ENCODE peak calls at places on chromosome 21, in seven cellular contexts. P, N, V, H, R, Z and Y are unnamed samples.

GRCh38 chr21:16186742-16187141 is 457.0 kb downstream of the USP25 start:
- DNase-seq in P (no peak), N (no peak), V (no peak), H (peak), R (no peak), Z (no peak), Y (no peak)

GRCh38 chr21:32733356-32733755 is 5.5 kb upstream of the SYNJ1 start:
- DNase-seq in P (no peak), N (no peak), V (no peak), H (no peak), R (no peak), Z (no peak), Y (no peak)

GRCh38 chr21:34728479-34728878 is 59.7 kb downstream of the CLIC6 start:
- DNase-seq in P (no peak), N (no peak), V (no peak), H (no peak), R (no peak), Z (no peak), Y (no peak)

GRCh38 chr21:16913010-16913409 is 599.8 kb upstream of the CXADR start:
- DNase-seq in P (no peak), N (no peak), V (no peak), H (no peak), R (no peak), Z (no peak), Y (no peak)

GRCh38 chr21:33543505-33544129 is 779 bp downstream of the SON start:
- DNase-seq in P (peak), N (peak), V (no peak), H (no peak), R (no peak), Z (peak), Y (no peak)

GRCh38 chr21:26148071-26148470 is 22.5 kb downstream of the APP start:
- DNase-seq in P (no peak), N (no peak), V (no peak), H (peak), R (no peak), Z (no peak), Y (no peak)

GRCh38 chr21:35226960-35227741 is 178.0 kb upstream of the RUNX1 start:
- DNase-seq in P (no peak), N (peak), V (no peak), H (no peak), R (no peak), Z (no peak), Y (no peak)

GRCh38 chr21:35377505-35378090 is 328.5 kb upstream of the RUNX1 start:
- DNase-seq in P (no peak), N (no peak), V (no peak), H (peak), R (no peak), Z (no peak), Y (no peak)

GRCh38 chr21:44089001-44089911 is 17.9 kb upstream of the PWP2 start:
- DNase-seq in P (no peak), N (peak), V (no peak), H (no peak), R (no peak), Z (peak), Y (peak)

GRCh38 chr21:20570824-20571232 is 427.4 kb upstream of the NCAM2 start:
- DNase-seq in P (no peak), N (peak), V (no peak), H (no peak), R (no peak), Z (no peak), Y (no peak)

GRCh38 chr21:14878971-14879370 is 185.8 kb downstream of the NRIP1 start:
- DNase-seq in P (no peak), N (no peak), V (no peak), H (no peak), R (no peak), Z (no peak), Y (no peak)

GRCh38 chr21:25496825-25497482 is 110.3 kb downstream of the MRPL39 start:
- DNase-seq in P (no peak), N (no peak), V (no peak), H (no peak), R (no peak), Z (no peak), Y (no peak)

GRCh38 chr21:15908187-15908586 is 178.4 kb downstream of the USP25 start:
- DNase-seq in P (no peak), N (no peak), V (no peak), H (peak), R (no peak), Z (no peak), Y (no peak)

GRCh38 chr21:15741510-15741909 is 11.7 kb downstream of the USP25 start:
- DNase-seq in P (no peak), N (no peak), V (no peak), H (peak), R (no peak), Z (no peak), Y (no peak)

GRCh38 chr21:42988234-42988965 is 14.0 kb downstream of the PKNOX1 start:
- DNase-seq in P (no peak), N (no peak), V (no peak), H (peak), R (no peak), Z (no peak), Y (peak)

GRCh38 chr21:16330340-16331319 is 600.8 kb downstream of the USP25 start:
- DNase-seq in P (peak), N (peak), V (no peak), H (peak), R (no peak), Z (no peak), Y (no peak)

GRCh38 chr21:44083631-44084291 is 23.4 kb upstream of the PWP2 start:
- DNase-seq in P (no peak), N (no peak), V (no peak), H (no peak), R (no peak), Z (peak), Y (peak)

GRCh38 chr21:15729346-15729673 is 472 bp upstream of the USP25 start:
- DNase-seq in P (no peak), N (no peak), V (no peak), H (no peak), R (no peak), Z (no peak), Y (no peak)

GRCh38 chr21:29248124-29248523 is 50.6 kb upstream of the BACH1 start:
- DNase-seq in P (no peak), N (no peak), V (no peak), H (no peak), R (no peak), Z (no peak), Y (no peak)

GRCh38 chr21:15797577-15798363 is 68.0 kb downstream of the USP25 start:
- DNase-seq in P (no peak), N (no peak), V (no peak), H (peak), R (no peak), Z (no peak), Y (no peak)

GRCh38 chr21:33643658-33644311 is 1.5 kb downstream of the ITSN1 start:
- DNase-seq in P (peak), N (peak), V (no peak), H (peak), R (no peak), Z (no peak), Y (no peak)

GRCh38 chr21:32705139-32705538 is 22.7 kb downstream of the SYNJ1 start:
- DNase-seq in P (no peak), N (no peak), V (no peak), H (peak), R (no peak), Z (no peak), Y (no peak)

GRCh38 chr21:15804247-15804985 is 74.6 kb downstream of the USP25 start:
- DNase-seq in P (no peak), N (peak), V (no peak), H (no peak), R (no peak), Z (no peak), Y (no peak)

GRCh38 chr21:34035619-34036354 is 37.6 kb upstream of the MRPS6 start:
- DNase-seq in P (no peak), N (no peak), V (no peak), H (no peak), R (no peak), Z (no peak), Y (no peak)

GRCh38 chr21:43279578-43279894 is 110.7 kb downstream of the CRYAA start:
- DNase-seq in P (no peak), N (no peak), V (no peak), H (no peak), R (no peak), Z (no peak), Y (peak)

GRCh38 chr21:35559128-35559831 is 501.0 kb downstream of the SETD4 start:
- DNase-seq in P (no peak), N (no peak), V (no peak), H (peak), R (no peak), Z (no peak), Y (no peak)

GRCh38 chr21:37223804-37224345 is 43.3 kb downstream of the VPS26C start:
- DNase-seq in P (no peak), N (no peak), V (no peak), H (no peak), R (no peak), Z (no peak), Y (no peak)

GRCh38 chr21:37224861-37225260 is 42.3 kb downstream of the VPS26C start:
- DNase-seq in P (no peak), N (no peak), V (no peak), H (no peak), R (no peak), Z (no peak), Y (no peak)

GRCh38 chr21:37220981-37221664 is 46.0 kb downstream of the VPS26C start:
- DNase-seq in P (peak), N (peak), V (peak), H (peak), R (peak), Z (peak), Y (peak)

GRCh38 chr21:37219766-37220432 is 47.2 kb downstream of the VPS26C start:
- DNase-seq in P (no peak), N (peak), V (no peak), H (peak), R (no peak), Z (no peak), Y (no peak)

DNA sequence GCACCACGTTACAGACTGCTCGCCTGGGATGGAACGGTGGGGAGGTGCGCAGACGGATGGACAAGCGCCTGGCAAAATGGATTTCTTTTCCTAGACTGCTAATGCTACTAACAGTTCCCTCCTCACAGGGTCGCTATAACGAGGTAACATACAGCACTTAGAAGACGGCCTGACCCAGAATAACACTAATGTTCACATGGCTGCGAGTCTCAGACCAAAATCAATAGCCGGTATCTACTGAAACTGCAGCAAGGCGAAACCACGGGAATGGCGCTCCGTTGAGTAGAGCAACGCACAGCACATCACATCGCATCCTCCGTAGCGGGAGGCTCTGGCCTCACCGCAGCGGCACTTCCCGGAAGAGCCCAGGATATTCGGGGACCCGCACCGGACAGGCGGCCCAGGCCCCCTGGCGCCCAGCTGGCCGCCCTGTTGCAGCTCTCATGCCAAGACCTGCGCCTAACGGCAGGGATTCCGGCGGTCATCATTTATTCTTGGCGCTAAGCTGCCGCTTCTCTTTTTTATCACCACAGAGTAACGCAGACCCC is 46.6 kb downstream of the VPS26C start:
- DNase-seq in P (peak), N (peak), V (no peak), H (peak), R (no peak), Z (no peak), Y (no peak)
- TF ChIP-seq CTCF in P (peak), N (no peak), V (no peak), H (no peak), R (peak), Z (no peak), Y (no peak)

GRCh38 chr21:41726970-41727783 is 39.7 kb downstream of the RIPK4 start:
- DNase-seq in P (no peak), N (peak), V (no peak), H (peak), R (peak), Z (peak), Y (peak)
- TF ChIP-seq CTCF in P (no peak), N (no peak), V (no peak), H (no peak), R (no peak), Z (no peak), Y (no peak)

DNA sequence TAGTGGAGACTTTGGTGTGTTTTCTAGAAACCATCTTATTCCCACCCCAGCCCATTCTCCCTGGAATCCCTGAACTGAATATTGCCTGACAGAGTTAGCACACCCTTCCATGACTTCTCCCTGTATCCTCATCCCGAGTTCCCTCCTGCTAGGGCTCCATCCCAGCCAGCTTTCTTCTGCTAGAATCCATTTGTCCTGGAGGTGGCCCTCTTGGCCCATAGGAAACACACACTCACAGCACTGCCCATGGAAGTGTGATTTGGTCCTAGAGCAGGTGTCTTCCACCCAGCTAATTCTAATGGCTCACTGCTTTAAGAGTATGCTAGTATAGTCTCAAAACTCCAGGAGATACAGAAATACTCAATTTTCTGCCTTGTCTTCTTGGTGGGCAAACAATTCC is 4.1 kb downstream of the KRTAP15-1 start:
- DNase-seq in P (no peak), N (no peak), V (no peak), H (no peak), R (no peak), Z (no peak), Y (no peak)
- TF ChIP-seq CTCF in P (no peak), N (no peak), V (no peak), H (no peak), R (no peak), Z (no peak), Y (no peak)

DNA sequence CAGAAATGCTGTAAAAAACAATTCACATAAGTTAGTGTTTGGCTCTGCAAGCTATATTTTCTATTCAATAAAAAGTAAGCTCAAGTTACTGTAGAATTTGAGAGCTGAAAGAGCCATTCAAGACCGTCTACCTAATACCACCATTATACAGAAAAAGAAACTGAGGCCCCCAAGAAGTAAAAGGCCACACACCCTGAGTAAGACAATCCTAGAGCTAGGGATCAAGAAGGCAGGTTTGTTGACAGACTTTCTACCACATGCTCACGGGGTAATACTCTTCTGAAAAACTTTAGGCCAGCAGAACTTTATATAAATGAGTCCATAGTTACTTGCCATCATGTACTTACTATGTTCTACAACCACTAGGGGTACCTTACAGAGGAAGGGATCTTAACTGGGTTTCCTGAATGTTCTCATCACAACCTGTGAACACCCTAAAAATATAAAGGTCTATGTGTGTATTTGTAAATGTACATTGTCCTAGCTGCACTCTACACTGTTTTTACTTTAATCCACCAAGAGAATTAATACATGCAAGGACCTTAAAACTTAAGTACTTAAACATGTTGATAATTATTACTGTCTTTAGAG is 2.7 kb downstream of the PSMG1 start:
- DNase-seq in P (no peak), N (peak), V (no peak), H (peak), R (no peak), Z (no peak), Y (no peak)
- TF ChIP-seq CTCF in P (no peak), N (peak), V (no peak), H (peak), R (peak), Z (peak), Y (peak)

DNA sequence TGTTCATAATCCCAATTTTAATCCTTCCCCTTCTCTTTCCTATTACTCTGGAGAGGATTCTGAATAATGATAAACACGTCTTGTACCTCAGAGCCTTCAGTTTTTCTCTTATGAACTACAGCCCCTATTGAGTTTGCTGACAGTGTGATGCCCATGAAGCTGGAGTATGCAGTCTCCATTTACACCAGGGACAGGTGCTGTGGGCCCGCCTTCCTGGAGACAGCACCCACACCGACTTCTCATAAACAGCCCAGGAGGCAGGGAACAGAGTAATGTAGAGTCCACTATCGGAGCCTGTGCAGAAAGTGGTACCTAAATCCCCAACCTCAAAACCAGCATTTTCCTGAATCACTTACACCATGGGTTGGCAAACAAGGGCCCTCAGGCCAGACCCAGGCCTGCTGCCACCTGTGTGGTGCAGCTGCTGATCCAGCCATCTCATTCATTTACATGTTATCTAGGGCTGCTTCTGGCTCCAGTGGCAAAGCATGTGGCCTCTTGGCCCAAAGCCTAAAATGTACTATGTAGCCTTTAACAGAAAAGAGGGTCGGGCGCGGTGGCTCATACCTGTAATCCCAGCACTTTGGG is 95.1 kb upstream of the KRTAP19-8 start:
- DNase-seq in P (no peak), N (no peak), V (no peak), H (no peak), R (no peak), Z (no peak), Y (no peak)
- TF ChIP-seq CTCF in P (no peak), N (no peak), V (no peak), H (no peak), R (no peak), Z (no peak), Y (no peak)

GRCh38 chr21:27759091-27759659 is 792.3 kb upstream of the ADAMTS5 start:
- DNase-seq in P (peak), N (no peak), V (no peak), H (no peak), R (no peak), Z (no peak), Y (no peak)
- TF ChIP-seq CTCF in P (peak), N (no peak), V (no peak), H (peak), R (peak), Z (no peak), Y (peak)

DNA sequence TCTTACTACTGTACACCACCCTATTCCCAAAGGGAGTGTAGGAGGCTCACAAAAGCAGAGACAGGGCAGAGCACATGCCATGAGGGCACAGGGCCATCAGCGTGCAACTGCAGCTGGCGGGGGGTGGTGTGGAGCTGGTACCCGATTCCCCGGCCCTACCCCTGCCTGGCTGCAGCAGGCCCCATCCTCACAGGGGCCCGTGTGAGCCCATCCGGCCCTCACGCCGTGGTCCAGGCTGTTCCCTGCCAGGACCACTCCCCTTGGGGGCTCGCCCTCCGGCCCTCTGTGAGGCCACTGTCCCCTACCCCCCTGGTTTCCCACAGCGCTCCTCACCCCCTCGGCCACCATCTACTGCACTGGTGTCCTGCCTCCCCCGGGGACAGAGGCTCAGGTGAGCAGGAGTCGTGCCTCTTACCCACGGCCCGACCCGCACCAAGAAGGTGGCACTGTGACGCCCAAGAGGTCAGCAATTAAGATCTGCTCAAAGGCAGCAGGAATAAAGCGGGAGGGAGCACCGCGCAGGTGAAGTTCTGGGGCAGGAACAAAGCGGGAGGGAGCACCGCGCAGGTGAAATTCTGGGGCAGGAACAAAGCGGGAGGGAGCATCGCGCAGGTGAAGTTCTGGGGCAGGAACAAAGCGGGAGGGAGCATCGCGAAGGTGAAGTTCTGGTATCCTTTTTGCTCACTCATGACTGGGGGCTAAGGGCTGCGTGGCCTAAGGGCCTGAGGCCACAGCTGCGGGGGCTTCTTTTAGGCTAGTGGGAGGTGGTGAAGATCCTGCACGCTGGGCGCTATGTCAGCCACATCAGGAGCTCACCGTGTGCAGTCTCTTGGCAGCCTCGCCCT is 3.9 kb downstream of the POFUT2 start:
- DNase-seq in P (peak), N (no peak), V (no peak), H (no peak), R (no peak), Z (peak), Y (no peak)
- TF ChIP-seq CTCF in P (no peak), N (no peak), V (no peak), H (no peak), R (no peak), Z (no peak), Y (no peak)

GRCh38 chr21:41962425-41962966 is 8.7 kb upstream of the C2CD2 start:
- DNase-seq in P (no peak), N (no peak), V (no peak), H (no peak), R (no peak), Z (no peak), Y (peak)
- TF ChIP-seq CTCF in P (no peak), N (no peak), V (no peak), H (no peak), R (no peak), Z (no peak), Y (no peak)

DNA sequence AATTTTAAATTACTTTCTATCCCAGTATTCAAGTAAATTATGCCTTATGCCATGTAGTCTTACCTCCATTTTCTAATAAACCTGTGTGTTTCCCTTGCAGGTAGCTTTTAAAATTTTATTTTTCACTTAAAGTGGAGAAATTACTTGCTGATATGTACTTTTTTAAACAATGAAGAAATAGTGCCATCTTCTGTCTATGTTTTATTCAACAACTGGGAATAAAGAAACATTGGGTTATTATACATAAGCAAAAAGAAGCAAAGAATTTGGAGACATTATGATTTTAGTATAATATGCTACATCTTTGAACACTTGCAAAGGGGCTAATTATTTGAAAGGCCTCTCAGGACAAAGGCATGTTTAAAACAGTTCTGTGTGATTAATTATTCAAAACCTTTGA is 1912.9 kb downstream of the MRPL39 start:
- DNase-seq in P (no peak), N (peak), V (no peak), H (no peak), R (no peak), Z (no peak), Y (no peak)
- TF ChIP-seq CTCF in P (no peak), N (no peak), V (no peak), H (no peak), R (no peak), Z (no peak), Y (peak)